ENCODE peak calls at places on chromosomes 12 and 14, in four cellular contexts. K, I, L and F are unnamed samples.

GRCh38 chr12:3273409-3273853 is 196.3 kb downstream of the TSPAN9 start:
- DNase-seq in K (no peak), I (no peak), L (no peak), F (no peak)

GRCh38 chr12:7460375-7461259 is 16.7 kb upstream of the CD163L1 start:
- DNase-seq in K (peak; percentile 34), I (peak; percentile 46), L (no peak), F (peak; percentile 53)

GRCh38 chr14:52355016-52355430 is 40.9 kb downstream of the PTGER2 start:
- DNase-seq in K (no peak), I (no peak), L (no peak), F (no peak)

GRCh38 chr12:31206038-31206670 is 119.8 kb downstream of the SINHCAF start:
- DNase-seq in K (no peak), I (no peak), L (no peak), F (no peak)

GRCh38 chr14:102967506-102967795 is 45.0 kb downstream of the AMN start:
- DNase-seq in K (no peak), I (no peak), L (no peak), F (no peak)

GRCh38 chr14:78997811-78998210 is 827.6 kb downstream of the NRXN3 start:
- DNase-seq in K (peak; percentile 4), I (no peak), L (no peak), F (no peak)

GRCh38 chr14:69532561-69533335 is 41.9 kb downstream of the CCDC177 start:
- DNase-seq in K (no peak), I (no peak), L (no peak), F (no peak)

GRCh38 chr12:77402726-77403125 is 337.4 kb upstream of the E2F7 start:
- DNase-seq in K (no peak), I (no peak), L (no peak), F (no peak)

GRCh38 chr12:123113038-123113437 is 37.9 kb downstream of the PITPNM2 start:
- DNase-seq in K (no peak), I (no peak), L (no peak), F (no peak)

GRCh38 chr14:86955955-86956354 is 1037.0 kb downstream of the GALC start:
- DNase-seq in K (no peak), I (no peak), L (no peak), F (no peak)

GRCh38 chr12:52313461-52313860 is 7.7 kb downstream of the KRT83 start:
- DNase-seq in K (no peak), I (no peak), L (no peak), F (no peak)

GRCh38 chr14:105885561-105886320 is 359.4 kb downstream of the TMEM121 start:
- DNase-seq in K (no peak), I (no peak), L (no peak), F (no peak)

GRCh38 chr12:19546611-19547162 is 107.4 kb downstream of the AEBP2 start:
- DNase-seq in K (no peak), I (no peak), L (no peak), F (no peak)

GRCh38 chr12:81395431-81395830 is 317.6 kb downstream of the ACSS3 start:
- DNase-seq in K (no peak), I (no peak), L (no peak), F (no peak)

GRCh38 chr12:12716151-12716844 is 870 bp upstream of the CDKN1B start:
- DNase-seq in K (no peak), I (peak; percentile 63), L (no peak), F (no peak)

GRCh38 chr12:102034346-102034745 is 27.4 kb downstream of the WASHC3 start:
- DNase-seq in K (no peak), I (no peak), L (no peak), F (no peak)

DNA sequence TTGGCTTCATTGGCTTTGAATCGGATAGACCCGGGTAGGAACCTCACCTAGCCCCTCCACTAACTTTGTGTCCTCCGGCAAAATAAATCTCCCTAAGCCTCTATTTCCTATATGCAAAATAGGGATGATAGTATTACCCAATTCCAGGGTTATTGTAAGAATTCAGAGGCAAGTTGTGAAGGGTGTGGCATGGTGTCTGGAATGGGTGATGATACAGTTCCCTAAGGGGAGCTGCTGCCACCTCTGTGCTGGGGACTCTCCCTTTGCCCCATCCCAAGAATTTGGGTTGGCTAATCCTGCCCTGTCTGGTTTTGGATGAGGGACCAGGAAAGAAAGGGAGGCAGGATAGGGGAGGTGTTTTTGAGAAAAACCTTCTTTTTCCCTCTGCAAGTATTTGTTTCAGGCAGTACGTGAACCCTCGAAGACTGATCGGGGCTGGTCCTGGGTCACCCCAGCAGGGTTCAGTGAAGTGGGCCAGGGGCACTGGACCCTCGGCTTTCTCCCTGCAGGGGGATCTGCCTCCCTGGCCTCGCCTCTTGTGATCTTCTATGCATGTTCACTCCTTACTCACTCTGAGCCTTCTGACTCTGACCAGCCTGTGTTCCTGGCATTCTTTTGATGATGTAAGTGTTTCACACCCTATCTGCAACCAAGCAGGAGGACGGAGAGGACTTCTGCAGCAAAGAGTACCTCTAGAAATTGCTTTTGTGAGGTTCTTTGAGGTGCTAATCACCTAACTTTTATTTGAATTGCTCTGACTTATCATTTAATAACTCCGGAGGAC is 60.8 kb downstream of the RASSF3 start:
- DNase-seq in K (no peak), I (no peak), L (no peak), F (no peak)
- H4K20me1 ChIP-seq in K (no peaks in the 10 kb centered on the region), I (no peaks in the 10 kb centered on the region), L (no peaks in the 10 kb centered on the region), F (peaks cover 8% of the 10 kb centered on the region)

DNA sequence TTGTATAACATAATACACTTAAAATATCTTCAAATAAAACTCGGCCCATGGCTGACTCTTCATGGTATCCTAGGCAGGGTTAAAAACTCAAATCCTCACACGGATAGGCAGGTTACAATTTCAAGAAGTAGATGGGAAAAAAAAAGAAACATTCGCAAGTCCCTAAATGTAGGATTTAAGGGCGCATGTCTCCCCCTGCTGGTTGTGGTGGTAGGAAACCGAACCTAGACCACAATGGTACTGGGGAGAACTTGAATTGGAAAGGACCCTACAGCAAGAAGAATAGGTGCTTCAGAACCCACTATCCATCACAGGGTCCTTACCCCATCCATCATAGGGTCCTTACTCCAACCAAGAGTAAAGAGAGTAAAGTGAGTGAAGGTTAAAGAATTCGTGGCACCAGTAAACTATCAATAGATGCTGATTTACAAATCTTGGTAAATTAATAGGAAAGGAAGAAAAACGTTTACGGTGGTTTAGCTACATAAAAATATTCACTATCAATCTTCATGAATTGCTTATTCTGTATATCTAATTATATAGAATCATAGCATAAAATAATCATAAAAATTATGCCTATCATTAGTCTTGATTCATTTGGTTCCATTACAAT is 3.3 kb upstream of the CIPC start:
- DNase-seq in K (peak; percentile 70), I (peak; percentile 63), L (no peak), F (peak; percentile 75)
- TF ChIP-seq TCF12 in K (no peak), I (no peak), L (no peak), F (no peak)

DNA sequence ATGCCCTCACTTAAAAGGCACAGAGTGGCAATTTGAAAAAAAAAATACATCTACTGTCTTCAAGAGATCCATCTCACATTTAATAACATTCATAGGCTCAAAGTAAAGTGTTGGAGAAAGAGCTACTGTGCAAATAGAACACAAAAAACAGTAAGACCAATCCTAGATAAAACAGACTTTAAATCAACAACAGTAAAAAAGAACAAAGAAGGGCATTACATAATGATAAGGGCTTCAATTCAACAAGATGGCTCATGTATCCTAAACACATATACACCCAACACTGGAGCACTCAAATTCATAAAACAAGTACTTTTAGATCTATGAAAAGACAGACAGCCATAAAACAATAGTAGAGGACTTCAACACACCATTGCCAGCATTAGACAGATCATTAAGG is 93.6 kb upstream of the PCED1B start:
- DNase-seq in K (no peak), I (no peak), L (no peak), F (no peak)
- H4K20me1 ChIP-seq in K (no peaks in the 10 kb centered on the region), I (no peaks in the 10 kb centered on the region), L (no peaks in the 10 kb centered on the region), F (no peaks in the 10 kb centered on the region)

GRCh38 chr12:111636209-111636928 is 37.3 kb upstream of the ATXN2 start:
- DNase-seq in K (peak; percentile 55), I (peak; percentile 56), L (no peak), F (peak; percentile 58)
- TF ChIP-seq TCF12 in K (no peak), I (no peak), L (no peak), F (no peak)

DNA sequence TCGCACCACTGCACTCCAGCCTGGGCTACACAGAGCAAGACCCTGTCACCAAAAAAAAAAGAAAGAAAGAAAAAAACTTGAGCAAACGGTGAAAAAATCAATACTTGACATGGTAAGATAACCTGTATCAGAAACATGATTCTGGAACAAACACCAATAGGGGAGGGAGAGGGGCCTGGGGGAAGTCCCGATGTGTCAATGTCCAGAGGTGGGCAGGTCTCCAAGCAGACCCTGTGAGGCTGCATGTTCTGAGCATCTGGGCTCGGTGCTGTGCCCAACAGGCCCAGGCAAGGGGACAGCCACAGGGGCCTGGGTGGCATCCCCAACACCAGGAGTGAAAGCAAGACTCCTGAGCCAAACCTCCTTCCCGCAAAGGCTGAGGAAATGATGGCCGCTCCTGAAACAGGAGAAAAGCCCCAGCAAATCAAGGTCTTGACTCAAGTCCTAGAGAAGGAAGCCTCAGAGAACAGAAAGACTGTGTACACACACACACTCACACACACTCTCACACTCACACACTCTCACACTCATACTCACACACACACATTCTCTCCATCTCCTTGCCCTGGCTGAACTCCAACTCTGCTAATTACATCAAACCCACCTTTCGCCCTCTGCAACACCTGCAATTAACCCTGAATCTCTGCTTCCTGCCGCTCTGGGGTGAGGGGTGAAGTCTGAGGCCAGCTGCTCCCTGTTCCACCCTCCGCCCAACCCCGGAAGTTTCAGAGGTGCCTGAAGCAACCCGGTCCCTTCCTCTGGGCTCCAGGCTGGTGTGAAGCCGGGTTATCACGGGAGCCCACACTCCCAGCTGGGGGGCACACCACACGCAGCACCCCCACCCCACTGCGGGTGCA is 20.4 kb downstream of the CCDC88C start:
- DNase-seq in K (no peak), I (no peak), L (no peak), F (peak; percentile 67)
- H4K20me1 ChIP-seq in K (no peaks in the 10 kb centered on the region), I (no peaks in the 10 kb centered on the region), L (no peaks in the 10 kb centered on the region), F (peaks cover 5% of the 10 kb centered on the region)

GRCh38 chr14:55724736-55725135 is 144.7 kb downstream of the KTN1 start:
- DNase-seq in K (no peak), I (no peak), L (no peak), F (no peak)

GRCh38 chr14:55717621-55718020 is 137.6 kb downstream of the KTN1 start:
- DNase-seq in K (no peak), I (no peak), L (no peak), F (no peak)

GRCh38 chr14:55720796-55721195 is 140.8 kb downstream of the KTN1 start:
- DNase-seq in K (no peak), I (no peak), L (no peak), F (no peak)

GRCh38 chr14:55718551-55718950 is 138.5 kb downstream of the KTN1 start:
- DNase-seq in K (no peak), I (no peak), L (no peak), F (no peak)

GRCh38 chr14:55721353-55721752 is 141.3 kb downstream of the KTN1 start:
- DNase-seq in K (no peak), I (no peak), L (no peak), F (no peak)
- TF ChIP-seq TCF12 in K (no peak), I (no peak), L (no peak), F (no peak)